ENCODE peak calls at places on chromosomes 2 and 18, in seven cellular contexts. L is hepatocyte; G is colonic mucosa; A is cardiac muscle cell; W is dorsolateral prefrontal cortex; X is thoracic aorta; Y is naive thymus-derived CD4-positive, alpha-beta T cell. M is an unnamed sample.

GRCh38 chr2:119307419-119308140 is 59.1 kb downstream of the C2orf76 start:
- DNase-seq in L (no peak), G (no peak), A (no peak), W (no peak), X (no peak), Y (no peak), M (no peak)

GRCh38 chr2:101096619-101097142 is 54.5 kb downstream of the TBC1D8 start:
- DNase-seq in L (no peak), G (no peak), A (no peak), W (no peak), X (no peak), Y (no peak), M (no peak)

GRCh38 chr2:11079131-11079824 is 76.0 kb upstream of the SLC66A3 start:
- DNase-seq in L (no peak), G (no peak), A (no peak), W (no peak), X (no peak), Y (no peak), M (no peak)

GRCh38 chr2:229196448-229196847 is 74.6 kb downstream of the PID1 start:
- DNase-seq in L (no peak), G (no peak), A (no peak), W (no peak), X (no peak), Y (no peak), M (no peak)

GRCh38 chr2:69375494-69376353 is 11.3 kb downstream of the GFPT1 start:
- DNase-seq in L (peak), G (peak), A (peak), W (no peak), X (no peak), Y (no peak), M (peak)

GRCh38 chr18:48766487-48766886 is 184.3 kb downstream of the SMAD7 start:
- DNase-seq in L (no peak), G (no peak), A (no peak), W (no peak), X (no peak), Y (no peak), M (no peak)

GRCh38 chr2:26942543-26943295 is 27.7 kb upstream of the MAPRE3 start:
- DNase-seq in L (peak), G (peak), A (peak), W (peak), X (no peak), Y (peak), M (peak)

GRCh38 chr2:149561309-149561926 is 26.2 kb downstream of the MMADHC start:
- DNase-seq in L (peak), G (peak), A (peak), W (no peak), X (no peak), Y (no peak), M (peak)

GRCh38 chr2:38750793-38751042 is 443 bp downstream of the SRSF7 start:
- DNase-seq in L (peak), G (peak), A (no peak), W (peak), X (no peak), Y (no peak), M (peak)

GRCh38 chr18:47915229-47915628 is 15.2 kb downstream of the SMAD2 start:
- DNase-seq in L (no peak), G (no peak), A (no peak), W (no peak), X (no peak), Y (no peak), M (no peak)

GRCh38 chr18:71899707-71900483 is 644.2 kb downstream of the CBLN2 start:
- DNase-seq in L (peak), G (no peak), A (no peak), W (no peak), X (no peak), Y (no peak), M (no peak)

GRCh38 chr2:235614176-235614860 is 120.5 kb downstream of the AGAP1 start:
- DNase-seq in L (no peak), G (peak), A (peak), W (no peak), X (no peak), Y (no peak), M (no peak)

GRCh38 chr18:5488844-5489243 is 55.0 kb downstream of the EPB41L3 start:
- DNase-seq in L (no peak), G (no peak), A (peak), W (peak), X (no peak), Y (no peak), M (no peak)

GRCh38 chr18:79542213-79542612 is 137.4 kb upstream of the CTDP1 start:
- DNase-seq in L (no peak), G (no peak), A (no peak), W (no peak), X (no peak), Y (no peak), M (no peak)

GRCh38 chr18:48806551-48807261 is 144.1 kb downstream of the SMAD7 start:
- DNase-seq in L (no peak), G (peak), A (no peak), W (no peak), X (no peak), Y (no peak), M (no peak)

GRCh38 chr2:151028691-151029176 is 232.9 kb downstream of the RBM43 start:
- DNase-seq in L (no peak), G (no peak), A (peak), W (no peak), X (no peak), Y (no peak), M (no peak)

GRCh38 chr2:143960177-143960576 is 559.7 kb downstream of the ZEB2 start:
- DNase-seq in L (no peak), G (no peak), A (no peak), W (no peak), X (no peak), Y (no peak), M (no peak)

GRCh38 chr2:109203246-109204011 is 74.4 kb downstream of the SH3RF3 start:
- DNase-seq in L (no peak), G (no peak), A (no peak), W (no peak), X (no peak), Y (no peak), M (no peak)

DNA sequence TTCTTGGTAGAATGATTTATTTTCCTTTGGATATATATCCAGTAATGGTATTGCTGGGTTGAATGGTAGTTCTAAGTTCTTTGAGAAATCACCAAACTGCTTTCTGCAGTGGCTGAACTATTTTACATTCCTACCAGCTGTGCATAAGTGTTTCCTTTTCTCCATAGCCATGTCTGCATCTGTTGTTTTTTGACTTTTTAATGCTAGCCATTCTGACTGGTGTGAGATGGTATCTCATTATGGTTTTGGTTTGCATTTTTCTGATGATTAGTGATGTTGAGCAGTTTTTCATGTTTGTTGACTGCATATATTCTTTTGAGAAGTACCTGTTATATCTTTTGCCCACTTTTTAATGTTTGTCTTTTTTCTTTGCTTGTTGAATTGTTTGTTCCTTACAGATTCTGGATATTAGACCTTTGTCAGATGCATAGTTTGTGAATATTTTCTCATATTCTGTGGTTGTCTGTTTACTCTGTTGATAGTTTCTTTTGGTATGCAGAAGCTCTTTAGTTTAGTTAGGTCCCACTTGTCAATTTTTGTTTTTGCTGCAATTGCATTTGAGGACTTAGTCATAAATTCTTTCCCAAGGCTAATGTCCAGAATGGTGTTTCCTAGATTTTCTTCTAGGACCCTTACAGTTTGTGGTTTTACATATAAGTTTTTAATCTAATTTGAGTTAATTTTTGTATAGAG is 17.6 kb upstream of the KCNE4 start:
- DNase-seq in L (no peak), G (no peak), A (no peak), W (no peak), X (no peak), Y (no peak), M (no peak)
- H3K4me3 ChIP-seq in L (no peak), G (no peak), A (no peak), W (no peak), X (no peak), Y (no peak), M (no peak)

GRCh38 chr18:58186258-58186948 is 142.4 kb downstream of the NEDD4L start:
- DNase-seq in L (peak), G (peak), A (peak), W (peak), X (no peak), Y (no peak), M (no peak)
- H3K27ac ChIP-seq in L (peak), G (peak), A (peak), W (peak), X (no peak), Y (no peak), M (no peak)

GRCh38 chr2:85854166-85854509 is 34.7 kb downstream of the ST3GAL5 start:
- DNase-seq in L (no peak), G (no peak), A (no peak), W (no peak), X (no peak), Y (no peak), M (no peak)

GRCh38 chr2:85853499-85854165 is 35.2 kb downstream of the ST3GAL5 start:
- DNase-seq in L (no peak), G (no peak), A (no peak), W (no peak), X (no peak), Y (no peak), M (peak)

GRCh38 chr2:85852078-85852790 is 36.6 kb downstream of the ST3GAL5 start:
- DNase-seq in L (no peak), G (no peak), A (no peak), W (no peak), X (no peak), Y (no peak), M (no peak)

GRCh38 chr2:85851253-85851955 is 37.4 kb downstream of the ST3GAL5 start:
- DNase-seq in L (no peak), G (no peak), A (no peak), W (no peak), X (no peak), Y (no peak), M (no peak)

GRCh38 chr2:85852979-85853498 is 35.8 kb downstream of the ST3GAL5 start:
- DNase-seq in L (no peak), G (no peak), A (no peak), W (no peak), X (no peak), Y (peak), M (peak)
- H3K4me3 ChIP-seq in L (no peak), G (no peak), A (no peak), W (no peak), X (no peak), Y (peak), M (no peak)

DNA sequence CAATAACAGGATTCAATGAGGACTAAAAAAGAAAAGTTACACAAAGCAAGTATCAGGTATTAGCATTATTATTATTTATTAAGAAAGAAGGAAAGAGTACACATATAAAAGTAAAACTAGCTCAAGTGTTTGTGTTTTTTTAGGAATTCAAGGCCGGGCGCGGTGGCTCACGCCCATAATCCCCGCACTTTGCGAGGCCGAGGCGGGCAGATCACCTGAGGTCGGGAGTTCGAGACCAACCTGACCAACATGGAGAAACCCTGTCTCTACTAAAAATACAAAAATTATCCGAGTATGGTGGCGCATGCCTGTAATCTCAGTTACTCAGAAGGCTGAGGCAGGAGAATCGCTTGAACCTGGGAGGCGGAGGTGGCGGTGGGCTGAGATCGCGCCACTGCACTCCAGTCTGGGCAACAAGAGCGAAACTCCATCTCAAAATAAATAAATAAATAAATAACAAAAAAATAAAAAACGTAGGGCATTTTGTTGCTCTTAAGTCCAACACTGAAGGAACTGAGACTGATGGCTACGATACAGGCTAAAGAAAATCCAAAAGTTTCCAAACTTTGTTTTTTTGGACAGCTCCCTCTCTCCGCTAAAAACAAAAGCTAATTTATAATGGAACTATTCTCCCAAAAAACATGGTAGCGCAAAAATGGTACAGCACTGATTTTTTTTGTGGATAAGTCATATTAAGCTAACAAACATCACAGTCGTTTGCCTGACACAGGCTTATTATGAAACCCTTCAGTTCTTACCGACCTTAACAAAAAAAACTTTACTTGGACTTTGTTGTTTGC is 1.7 kb downstream of the TRAPPC8 start:
- DNase-seq in L (no peak), G (no peak), A (no peak), W (no peak), X (no peak), Y (no peak), M (no peak)
- H3K27ac ChIP-seq in L (peak), G (no peak), A (peak), W (no peak), X (no peak), Y (peak), M (no peak)

GRCh38 chr2:44371445-44371844 is 9.7 kb downstream of the CAMKMT start:
- DNase-seq in L (no peak), G (no peak), A (no peak), W (no peak), X (no peak), Y (no peak), M (no peak)

GRCh38 chr2:44367591-44367990 is 5.8 kb downstream of the CAMKMT start:
- DNase-seq in L (no peak), G (no peak), A (no peak), W (no peak), X (no peak), Y (no peak), M (no peak)

GRCh38 chr2:44364604-44365003 is 2.9 kb downstream of the CAMKMT start:
- DNase-seq in L (no peak), G (no peak), A (no peak), W (no peak), X (no peak), Y (no peak), M (no peak)

DNA sequence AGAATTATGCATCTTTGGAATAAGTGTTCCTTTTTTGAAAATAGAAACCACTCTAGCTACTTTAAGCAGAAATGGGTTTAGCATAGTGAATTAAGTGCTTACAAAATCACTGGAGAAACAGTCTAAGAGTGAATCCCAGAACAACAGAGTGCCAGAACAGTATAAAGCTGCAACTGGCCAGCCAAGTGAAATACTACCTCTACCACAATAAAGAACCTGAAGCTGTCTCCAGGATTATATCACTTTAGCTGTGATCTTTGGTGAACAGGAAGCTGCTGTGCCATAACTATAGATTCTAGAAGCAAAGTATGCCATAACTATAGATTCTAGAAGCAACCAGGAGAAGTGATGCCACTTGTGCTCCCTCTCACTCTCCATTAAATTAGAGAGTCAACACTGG is 7.6 kb downstream of the CAMKMT start:
- DNase-seq in L (no peak), G (no peak), A (no peak), W (no peak), X (no peak), Y (no peak), M (no peak)
- H3K4me3 ChIP-seq in L (no peak), G (no peak), A (no peak), W (no peak), X (no peak), Y (no peak), M (no peak)

DNA sequence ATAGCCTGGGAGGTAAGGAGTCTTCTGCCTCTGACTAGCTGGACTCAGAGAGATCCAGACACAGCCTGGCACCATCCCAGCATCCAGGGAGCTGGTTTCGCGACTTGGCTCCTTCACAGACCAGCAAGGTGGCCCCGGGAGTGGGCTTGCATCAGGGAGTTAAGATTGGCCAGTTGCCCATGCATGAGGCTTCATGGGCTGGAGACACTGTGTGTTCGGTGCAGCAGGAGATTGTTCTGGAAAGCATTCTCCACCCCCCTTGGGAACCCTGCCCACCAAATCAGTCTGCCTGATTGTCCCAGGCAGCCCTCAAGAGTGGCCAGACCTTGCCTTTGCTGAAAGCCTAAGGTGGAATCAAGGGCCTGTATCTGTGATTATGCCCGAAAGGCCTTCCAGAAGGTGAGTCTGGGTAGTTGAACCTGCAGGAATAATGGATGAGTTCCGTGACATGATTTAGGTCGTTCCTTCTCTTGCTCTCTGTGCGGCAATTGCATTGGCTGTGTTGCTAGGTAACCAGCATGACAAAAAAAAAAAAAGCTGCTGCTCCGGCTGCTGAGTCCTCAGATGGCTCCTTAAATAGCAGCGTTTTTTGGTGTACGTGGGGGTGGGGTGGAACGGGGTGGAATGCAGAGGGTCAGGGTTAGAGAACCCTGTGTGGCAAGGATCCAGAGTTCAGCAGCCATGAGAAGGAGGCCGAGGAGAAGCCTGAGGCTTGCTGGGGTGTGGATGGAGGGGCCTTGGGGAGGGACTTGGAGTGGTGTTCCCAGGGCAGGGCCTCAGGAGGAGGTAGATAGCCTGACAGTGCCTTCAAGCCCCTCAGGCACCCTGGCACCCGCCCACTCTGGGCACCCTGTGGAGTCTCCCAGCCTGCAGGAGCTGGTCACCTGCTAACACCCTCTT is 93.0 kb upstream of the MCFD2 start:
- DNase-seq in L (peak), G (no peak), A (peak), W (peak), X (peak), Y (no peak), M (no peak)
- H3K27ac ChIP-seq in L (no peak), G (peak), A (peak), W (peak), X (peak), Y (no peak), M (no peak)

DNA sequence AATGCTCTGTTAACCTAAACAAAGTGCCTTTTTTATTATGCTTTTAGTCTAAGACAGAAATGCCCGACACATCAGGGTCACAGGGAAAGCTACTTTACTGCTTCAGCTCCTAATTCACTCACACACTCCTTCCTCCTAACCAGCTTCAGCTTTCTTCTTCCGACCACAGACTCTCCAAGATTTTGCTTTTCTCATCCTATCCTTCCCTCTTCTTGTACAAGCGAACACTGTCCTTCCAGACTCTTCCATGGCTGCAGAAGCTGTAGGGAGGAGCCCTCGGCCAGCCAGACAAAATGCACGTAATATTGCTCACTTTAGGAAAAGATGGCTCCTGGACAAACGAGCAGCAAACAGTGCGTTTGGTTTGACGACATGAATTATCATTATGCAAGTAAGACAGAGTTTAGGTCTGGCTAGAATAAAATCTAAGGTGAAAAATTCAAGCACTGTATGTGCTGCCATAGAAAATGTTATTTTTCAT is 47.5 kb upstream of the HNRNPA3 start:
- DNase-seq in L (peak), G (peak), A (peak), W (peak), X (no peak), Y (no peak), M (peak)
- H3K4me3 ChIP-seq in L (peak), G (peak), A (no peak), W (peak), X (peak), Y (peak), M (peak)

M was measured in OCI-LY7.